ENCODE peak calls at places on chromosomes 16 and 17, in ten cellular contexts. Q, S, Z, T, J, N, A, E, L and B are unnamed samples.

GRCh38 chr16:11354733-11355574 is 9.7 kb downstream of the RMI2 start:
- DNase-seq in Q (peak), S (no peak), Z (no peak), T (no peak), J (peak), N (no peak), A (peak), E (no peak), L (no peak), B (no peak)

GRCh38 chr17:53543363-53543927 is 279.3 kb upstream of the KIF2B start:
- DNase-seq in Q (no peak), S (no peak), Z (no peak), T (no peak), J (no peak), N (no peak), A (no peak), E (no peak), L (no peak), B (no peak)

GRCh38 chr17:76772842-76773521 is 35.1 kb downstream of the MFSD11 start:
- DNase-seq in Q (peak), S (peak), Z (no peak), T (peak), J (peak), N (no peak), A (peak), E (no peak), L (no peak), B (no peak)

GRCh38 chr17:57108656-57109392 is 23.8 kb downstream of the AKAP1 start:
- DNase-seq in Q (no peak), S (no peak), Z (no peak), T (no peak), J (no peak), N (no peak), A (no peak), E (no peak), L (peak), B (no peak)

GRCh38 chr16:73031155-73031866 is 16.6 kb downstream of the ZFHX3 start:
- DNase-seq in Q (no peak), S (no peak), Z (no peak), T (peak), J (no peak), N (no peak), A (no peak), E (no peak), L (no peak), B (no peak)

GRCh38 chr16:71528863-71529262 is 2.6 kb downstream of the CHST4 start:
- DNase-seq in Q (no peak), S (no peak), Z (no peak), T (no peak), J (no peak), N (no peak), A (no peak), E (no peak), L (no peak), B (no peak)

GRCh38 chr17:40355123-40355803 is 9.3 kb downstream of the GJD3 start:
- DNase-seq in Q (peak), S (no peak), Z (peak), T (peak), J (peak), N (peak), A (peak), E (peak), L (peak), B (peak)

GRCh38 chr16:15856901-15857778 is at the start of gene MYH11:
- DNase-seq in Q (peak), S (no peak), Z (no peak), T (no peak), J (no peak), N (no peak), A (no peak), E (peak), L (no peak), B (no peak)

GRCh38 chr16:47375423-47375822 is 85.4 kb downstream of the ITFG1 start:
- DNase-seq in Q (no peak), S (no peak), Z (no peak), T (no peak), J (peak), N (no peak), A (peak), E (no peak), L (no peak), B (no peak)

GRCh38 chr16:3810198-3810664 is 70.3 kb downstream of the CREBBP start:
- DNase-seq in Q (no peak), S (no peak), Z (no peak), T (no peak), J (no peak), N (no peak), A (no peak), E (no peak), L (no peak), B (no peak)

GRCh38 chr17:78172284-78173024 is 4.1 kb downstream of the SYNGR2 start:
- DNase-seq in Q (peak), S (no peak), Z (peak), T (no peak), J (peak), N (no peak), A (peak), E (no peak), L (peak), B (no peak)

GRCh38 chr16:77876776-77877175 is 88.4 kb downstream of the VAT1L start:
- DNase-seq in Q (no peak), S (no peak), Z (no peak), T (no peak), J (no peak), N (no peak), A (no peak), E (no peak), L (no peak), B (no peak)

GRCh38 chr17:20196314-20196713 is 187.2 kb downstream of the SPECC1 start:
- DNase-seq in Q (no peak), S (no peak), Z (no peak), T (no peak), J (no peak), N (no peak), A (no peak), E (no peak), L (no peak), B (no peak)

GRCh38 chr17:82860606-82861392 is 21.0 kb upstream of the ZNF750 start:
- DNase-seq in Q (no peak), S (no peak), Z (no peak), T (no peak), J (no peak), N (no peak), A (no peak), E (no peak), L (peak), B (no peak)

GRCh38 chr17:21036361-21036881 is 6.4 kb downstream of the USP22 start:
- DNase-seq in Q (peak), S (no peak), Z (no peak), T (no peak), J (no peak), N (no peak), A (peak), E (no peak), L (no peak), B (no peak)

GRCh38 chr16:67108489-67108888 is 1.3 kb upstream of the PHAF1 start:
- DNase-seq in Q (no peak), S (no peak), Z (no peak), T (no peak), J (no peak), N (no peak), A (no peak), E (no peak), L (no peak), B (no peak)

GRCh38 chr16:80384862-80385261 is 155.9 kb upstream of the DYNLRB2 start:
- DNase-seq in Q (no peak), S (no peak), Z (no peak), T (no peak), J (no peak), N (no peak), A (no peak), E (no peak), L (no peak), B (no peak)

GRCh38 chr17:41404024-41404651 is 6.7 kb upstream of the KRT31 start:
- DNase-seq in Q (peak), S (peak), Z (no peak), T (peak), J (peak), N (no peak), A (peak), E (no peak), L (no peak), B (no peak)

GRCh38 chr17:46809110-46809571 is 9.4 kb downstream of the WNT3 start:
- DNase-seq in Q (no peak), S (no peak), Z (no peak), T (no peak), J (no peak), N (no peak), A (no peak), E (no peak), L (no peak), B (no peak)

GRCh38 chr17:75869282-75870141 is 8.9 kb downstream of the TRIM47 start:
- DNase-seq in Q (no peak), S (no peak), Z (peak), T (peak), J (peak), N (no peak), A (no peak), E (no peak), L (peak), B (no peak)

GRCh38 chr16:57742543-57742942 is 7.0 kb downstream of the KATNB1 start:
- DNase-seq in Q (no peak), S (no peak), Z (no peak), T (no peak), J (no peak), N (no peak), A (no peak), E (no peak), L (no peak), B (no peak)

GRCh38 chr16:87138868-87139267 is 178.3 kb downstream of the C16orf95 start:
- DNase-seq in Q (no peak), S (no peak), Z (no peak), T (no peak), J (no peak), N (no peak), A (no peak), E (no peak), L (no peak), B (no peak)

GRCh38 chr16:68289621-68290329 is 21.0 kb downstream of the SLC7A6OS start:
- DNase-seq in Q (peak), S (no peak), Z (no peak), T (no peak), J (peak), N (no peak), A (peak), E (no peak), L (no peak), B (no peak)

GRCh38 chr17:69874220-69874670 is 200.8 kb upstream of the KCNJ16 start:
- DNase-seq in Q (no peak), S (peak), Z (no peak), T (peak), J (peak), N (no peak), A (peak), E (no peak), L (no peak), B (no peak)

GRCh38 chr16:14613991-14614390 is 16.1 kb downstream of the PARN start:
- DNase-seq in Q (no peak), S (no peak), Z (no peak), T (no peak), J (no peak), N (no peak), A (no peak), E (no peak), L (no peak), B (no peak)

GRCh38 chr17:21124096-21124495 is 2.7 kb upstream of the DHRS7B start:
- DNase-seq in Q (peak), S (no peak), Z (no peak), T (no peak), J (no peak), N (no peak), A (no peak), E (no peak), L (no peak), B (no peak)

GRCh38 chr16:50059111-50059510 is 6.7 kb upstream of the HEATR3 start:
- DNase-seq in Q (no peak), S (no peak), Z (no peak), T (no peak), J (no peak), N (no peak), A (no peak), E (no peak), L (no peak), B (no peak)

GRCh38 chr16:73152731-73153130 is 104.8 kb upstream of the ZFHX3 start:
- DNase-seq in Q (no peak), S (no peak), Z (no peak), T (no peak), J (no peak), N (no peak), A (peak), E (peak), L (no peak), B (no peak)

GRCh38 chr17:19705201-19705600 is 11.2 kb downstream of the SLC47A2 start:
- DNase-seq in Q (no peak), S (no peak), Z (no peak), T (no peak), J (no peak), N (no peak), A (no peak), E (no peak), L (no peak), B (no peak)

GRCh38 chr17:66025551-66025950 is 166.4 kb downstream of the CEP112 start:
- DNase-seq in Q (no peak), S (peak), Z (no peak), T (peak), J (peak), N (no peak), A (peak), E (no peak), L (no peak), B (no peak)

GRCh38 chr16:14186007-14186953 is 115.2 kb downstream of the MRTFB start:
- DNase-seq in Q (no peak), S (no peak), Z (peak), T (peak), J (peak), N (no peak), A (peak), E (peak), L (peak), B (no peak)

GRCh38 chr17:49878931-49879330 is 31.1 kb upstream of the TAC4 start:
- DNase-seq in Q (no peak), S (no peak), Z (no peak), T (no peak), J (no peak), N (no peak), A (no peak), E (no peak), L (no peak), B (no peak)

GRCh38 chr17:76145231-76146052 is 4.4 kb upstream of the FOXJ1 start:
- DNase-seq in Q (no peak), S (no peak), Z (no peak), T (no peak), J (no peak), N (no peak), A (no peak), E (no peak), L (peak), B (no peak)

GRCh38 chr17:10744509-10745000 is 14.7 kb upstream of the TMEM220 start:
- DNase-seq in Q (no peak), S (no peak), Z (no peak), T (no peak), J (no peak), N (no peak), A (no peak), E (no peak), L (no peak), B (no peak)

GRCh38 chr17:82003411-82004381 is 19.0 kb downstream of the CENPX start:
- DNase-seq in Q (no peak), S (peak), Z (no peak), T (peak), J (peak), N (no peak), A (peak), E (no peak), L (peak), B (peak)

GRCh38 chr16:77736879-77737278 is 14.6 kb downstream of the NUDT7 start:
- DNase-seq in Q (peak), S (no peak), Z (no peak), T (no peak), J (no peak), N (no peak), A (no peak), E (no peak), L (no peak), B (no peak)

GRCh38 chr16:62741692-62742091 is 705.5 kb upstream of the CDH8 start:
- DNase-seq in Q (no peak), S (no peak), Z (no peak), T (no peak), J (no peak), N (no peak), A (no peak), E (no peak), L (no peak), B (no peak)

GRCh38 chr16:63925221-63925620 is 1196.6 kb downstream of the CDH11 start:
- DNase-seq in Q (no peak), S (no peak), Z (no peak), T (no peak), J (no peak), N (no peak), A (no peak), E (no peak), L (no peak), B (no peak)

GRCh38 chr16:12573730-12574383 is 229.8 kb downstream of the CPPED1 start:
- DNase-seq in Q (peak), S (no peak), Z (peak), T (no peak), J (peak), N (no peak), A (peak), E (peak), L (no peak), B (no peak)

DNA sequence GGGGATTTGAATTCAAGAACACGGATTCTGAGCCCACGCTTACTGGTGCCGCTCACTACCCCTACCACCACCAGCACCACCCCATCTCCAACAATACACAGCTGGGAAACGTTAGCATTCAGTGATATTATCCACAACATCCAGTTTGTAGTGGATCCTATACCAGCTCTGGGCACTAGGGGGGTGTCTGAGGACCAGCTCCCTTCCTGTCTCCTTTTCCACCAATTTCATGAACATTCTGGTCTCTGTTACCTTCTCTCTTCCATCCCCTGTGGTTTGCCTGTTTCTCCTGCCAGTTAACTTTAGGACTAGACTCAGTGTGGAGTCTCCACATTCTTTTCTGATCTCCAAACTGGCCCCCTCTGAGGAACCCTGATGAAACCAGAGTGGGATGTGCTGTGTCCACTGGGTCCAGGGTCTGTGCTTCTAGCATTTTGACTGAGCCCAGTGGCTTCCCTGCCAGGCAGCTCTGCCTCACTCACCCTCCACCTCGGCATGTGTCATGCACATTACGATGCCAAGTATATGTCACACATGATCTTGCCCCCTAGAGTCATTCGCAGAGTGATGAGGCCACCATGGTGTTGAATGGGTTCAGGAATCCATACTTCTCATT is 187.0 kb upstream of the CDH13 start:
- DNase-seq in Q (peak), S (no peak), Z (no peak), T (no peak), J (no peak), N (no peak), A (peak), E (peak), L (no peak), B (no peak)
- TF ChIP-seq CTCF in Q (peak), S (peak), Z (peak), T (peak), J (peak), N (no peak), A (peak), E (peak), L (no peak), B (no peak)

GRCh38 chr16:22198547-22199293 is 7.4 kb upstream of the EEF2K start:
- DNase-seq in Q (peak), S (no peak), Z (no peak), T (no peak), J (no peak), N (no peak), A (no peak), E (no peak), L (no peak), B (no peak)
- TF ChIP-seq CTCF in Q (no peak), S (no peak), Z (no peak), T (peak), J (peak), N (no peak), A (peak), E (no peak), L (no peak), B (no peak)

GRCh38 chr16:19984136-19984535 is 89.6 kb downstream of the GPR139 start:
- DNase-seq in Q (no peak), S (no peak), Z (no peak), T (no peak), J (no peak), N (no peak), A (no peak), E (no peak), L (no peak), B (no peak)

GRCh38 chr16:19979638-19980037 is 94.1 kb downstream of the GPR139 start:
- DNase-seq in Q (no peak), S (no peak), Z (no peak), T (no peak), J (no peak), N (no peak), A (no peak), E (no peak), L (no peak), B (no peak)

DNA sequence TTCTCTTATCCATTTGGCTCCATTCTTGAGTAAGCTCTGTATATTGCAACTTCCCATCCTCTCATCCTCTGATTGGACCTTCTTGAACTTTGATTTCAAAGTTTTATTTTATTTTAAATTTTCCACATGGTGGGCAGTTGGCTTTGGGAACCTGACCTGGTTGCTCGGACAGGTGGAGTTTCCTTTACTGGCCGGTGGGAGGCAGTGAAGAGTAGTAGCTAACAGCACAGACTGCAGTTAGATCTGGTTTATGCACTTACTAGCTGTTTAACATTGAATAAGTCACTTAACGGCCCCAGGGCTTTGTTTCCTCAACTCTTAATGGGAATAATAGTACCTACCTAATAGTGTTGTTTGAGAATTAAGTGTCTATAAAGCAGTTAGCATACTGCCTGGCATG is 92.8 kb downstream of the GPR139 start:
- DNase-seq in Q (peak), S (no peak), Z (no peak), T (no peak), J (no peak), N (no peak), A (peak), E (no peak), L (no peak), B (no peak)
- TF ChIP-seq CTCF in Q (peak), S (no peak), Z (no peak), T (no peak), J (peak), N (peak), A (peak), E (peak), L (peak), B (no peak)

DNA sequence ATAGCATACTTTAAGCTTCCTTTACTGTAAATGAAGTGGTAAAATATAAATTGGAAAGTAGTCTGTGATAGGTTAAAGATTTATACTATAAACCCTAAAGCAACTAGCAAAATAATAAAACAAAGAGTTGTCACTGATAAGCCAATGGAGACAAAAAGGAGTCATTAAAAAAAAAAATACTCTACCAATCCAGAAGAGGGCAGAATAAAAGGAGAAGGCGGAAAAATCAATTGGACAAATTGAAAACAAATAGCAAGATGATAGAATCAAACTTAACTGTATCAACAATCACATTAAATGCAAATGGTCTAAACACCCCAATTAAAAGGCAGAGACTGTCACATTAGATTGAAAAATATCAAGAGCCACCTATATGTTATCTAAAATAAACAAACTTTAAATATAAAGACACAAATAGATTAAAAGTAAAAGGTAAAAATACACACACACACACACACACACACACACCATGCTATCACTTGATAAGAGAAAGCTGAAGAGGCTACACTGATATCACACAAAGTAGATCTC is 71.8 kb downstream of the CACNG1 start:
- DNase-seq in Q (no peak), S (no peak), Z (no peak), T (no peak), J (no peak), N (no peak), A (no peak), E (no peak), L (no peak), B (no peak)
- TF ChIP-seq CTCF in Q (no peak), S (no peak), Z (no peak), T (peak), J (no peak), N (no peak), A (no peak), E (peak), L (no peak), B (no peak)